ENCODE peak calls at places on chromosomes 7 and 10, in four cellular contexts. C is H9, U is OCI-LY7, I is HCT116. H is an unnamed sample.

GRCh38 chr7:22853674-22854157 is 31.1 kb upstream of the TOMM7 start:
- DNase-seq in U (peak), C (peak), I (peak), H (no peak)

GRCh38 chr7:44063547-44063893 is 1.8 kb downstream of the PGAM2 start:
- DNase-seq in U (no peak), I (no peak), C (no peak), H (no peak)

GRCh38 chr10:134205-134742 is 981 bp upstream of the ZMYND11 start:
- DNase-seq in U (no peak), C (no peak), I (no peak), H (no peak)

GRCh38 chr7:142960955-142961512 is 1.1 kb downstream of the KEL start:
- DNase-seq in U (no peak), C (no peak), I (peak), H (no peak)

GRCh38 chr7:91355680-91356435 is 91.6 kb downstream of the FZD1 start:
- DNase-seq in C (peak), I (no peak), U (no peak), H (no peak)

GRCh38 chr10:35005868-35006267 is 84.3 kb downstream of the CUL2 start:
- DNase-seq in C (no peak), U (no peak), I (no peak), H (no peak)

GRCh38 chr7:155739538-155740140 is 72.6 kb downstream of the SHH start:
- DNase-seq in U (no peak), C (no peak), I (no peak), H (no peak)

GRCh38 chr7:37229381-37229780 is 219.3 kb downstream of the ELMO1 start:
- DNase-seq in I (no peak), U (no peak), C (no peak), H (no peak)

GRCh38 chr10:32245760-32246159 is 101.2 kb downstream of the EPC1 start:
- DNase-seq in C (no peak), U (no peak), I (no peak), H (no peak)

GRCh38 chr10:107215681-107216080 is 51.2 kb upstream of the SORCS1 start:
- DNase-seq in U (no peak), I (no peak), C (no peak), H (no peak)

GRCh38 chr10:79066460-79067240 is 2.1 kb upstream of the ZMIZ1 start:
- DNase-seq in I (no peak), U (no peak), C (peak), H (peak)

GRCh38 chr10:101139421-101139911 is 8.4 kb downstream of the TLX1 start:
- DNase-seq in U (no peak), I (no peak), C (peak), H (no peak)

GRCh38 chr7:2873146-2873545 is 29.0 kb upstream of the GNA12 start:
- DNase-seq in C (no peak), U (no peak), I (no peak), H (no peak)

GRCh38 chr7:32941996-32942782 is 15.1 kb upstream of the FKBP9 start:
- DNase-seq in C (peak), I (no peak), U (no peak), H (peak)

GRCh38 chr10:43976292-43976691 is 327.6 kb upstream of the ZNF32 start:
- DNase-seq in U (no peak), I (no peak), C (no peak), H (no peak)

GRCh38 chr10:43979551-43979950 is 330.9 kb upstream of the ZNF32 start:
- DNase-seq in U (no peak), C (no peak), I (no peak), H (no peak)

GRCh38 chr10:43980313-43980712 is 331.6 kb upstream of the ZNF32 start:
- DNase-seq in I (no peak), U (no peak), C (no peak), H (no peak)

GRCh38 chr10:43978936-43979335 is 330.3 kb upstream of the ZNF32 start:
- DNase-seq in U (no peak), C (no peak), I (no peak), H (no peak)

DNA sequence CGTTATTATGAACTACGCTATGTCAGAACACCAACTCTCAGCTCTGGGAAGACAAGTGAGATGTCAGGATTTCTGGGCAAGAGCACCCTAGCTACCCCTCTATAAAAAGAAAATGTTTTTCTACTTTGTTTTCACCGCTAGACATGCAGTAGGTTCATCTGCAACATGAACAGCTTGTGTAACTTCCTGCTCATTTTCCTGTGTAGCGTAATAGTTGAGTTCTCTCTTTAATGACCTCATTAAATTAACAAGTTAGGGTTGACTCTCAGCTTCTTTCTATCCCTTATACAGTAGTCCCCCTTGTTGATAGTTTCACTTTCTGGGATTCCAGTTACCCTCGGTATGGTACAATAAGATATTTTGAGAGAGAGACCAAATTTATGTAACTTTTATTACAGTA is 329.4 kb upstream of the ZNF32 start:
- DNase-seq in C (no peak), U (no peak), I (no peak), H (no peak)
- H3K27ac ChIP-seq in C (no peak), U (no peak), I (no peak), H (no peak)

GRCh38 chr10:29635711-29636144 is 957 bp upstream of the SVIL start:
- DNase-seq in C (peak), I (no peak), U (no peak), H (no peak)

GRCh38 chr10:29637537-29637936 is 2.8 kb upstream of the SVIL start:
- DNase-seq in U (no peak), I (no peak), C (no peak), H (no peak)

GRCh38 chr10:29636178-29636577 is 1.4 kb upstream of the SVIL start:
- DNase-seq in U (no peak), I (no peak), C (no peak), H (no peak)

GRCh38 chr10:29634105-29634504 is 666 bp downstream of the SVIL start:
- DNase-seq in I (no peak), C (no peak), U (no peak), H (no peak)

DNA sequence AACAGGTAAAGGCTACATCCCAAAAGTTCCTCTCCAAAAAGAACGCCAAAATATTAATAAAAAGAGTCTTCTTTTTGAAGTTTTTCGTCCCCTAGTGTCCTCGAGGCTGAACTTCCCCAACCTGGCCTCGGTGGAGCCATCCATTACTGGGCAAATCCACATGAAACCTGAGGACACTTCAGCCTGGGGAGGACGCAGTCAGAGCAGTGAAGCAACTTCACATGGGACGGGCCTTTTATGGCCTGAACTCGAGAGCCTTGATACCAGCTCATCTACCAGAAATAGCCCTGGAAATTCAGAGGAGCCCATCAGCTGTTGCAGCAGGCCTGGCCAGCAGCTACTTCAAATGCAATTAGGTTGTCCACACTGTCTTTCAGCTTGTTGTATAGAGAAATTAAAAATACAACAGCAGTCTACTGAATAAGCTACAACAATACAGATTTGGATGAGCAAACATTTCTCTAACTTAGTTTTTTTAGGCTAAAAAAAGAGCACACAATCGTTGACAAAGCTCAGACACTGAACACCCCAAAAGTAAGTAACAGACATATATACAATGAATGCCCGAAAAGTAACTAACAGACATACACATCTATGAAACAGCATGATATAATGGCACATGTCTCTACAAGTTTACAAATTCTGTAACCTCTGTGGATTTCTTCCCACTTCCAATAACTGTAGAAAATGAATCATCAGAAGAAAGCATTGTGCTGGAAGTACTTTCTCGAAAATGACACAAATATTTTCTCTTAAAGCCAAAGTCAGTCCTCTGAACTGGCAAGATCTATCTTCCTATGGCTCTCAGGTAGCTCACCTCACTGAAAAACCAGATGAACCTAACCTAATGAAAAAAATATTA is at the start of gene SVIL:
- DNase-seq in I (no peak), C (peak), U (no peak), H (no peak)
- H3K27ac ChIP-seq in I (peak), C (no peak), U (no peak), H (no peak)

DNA sequence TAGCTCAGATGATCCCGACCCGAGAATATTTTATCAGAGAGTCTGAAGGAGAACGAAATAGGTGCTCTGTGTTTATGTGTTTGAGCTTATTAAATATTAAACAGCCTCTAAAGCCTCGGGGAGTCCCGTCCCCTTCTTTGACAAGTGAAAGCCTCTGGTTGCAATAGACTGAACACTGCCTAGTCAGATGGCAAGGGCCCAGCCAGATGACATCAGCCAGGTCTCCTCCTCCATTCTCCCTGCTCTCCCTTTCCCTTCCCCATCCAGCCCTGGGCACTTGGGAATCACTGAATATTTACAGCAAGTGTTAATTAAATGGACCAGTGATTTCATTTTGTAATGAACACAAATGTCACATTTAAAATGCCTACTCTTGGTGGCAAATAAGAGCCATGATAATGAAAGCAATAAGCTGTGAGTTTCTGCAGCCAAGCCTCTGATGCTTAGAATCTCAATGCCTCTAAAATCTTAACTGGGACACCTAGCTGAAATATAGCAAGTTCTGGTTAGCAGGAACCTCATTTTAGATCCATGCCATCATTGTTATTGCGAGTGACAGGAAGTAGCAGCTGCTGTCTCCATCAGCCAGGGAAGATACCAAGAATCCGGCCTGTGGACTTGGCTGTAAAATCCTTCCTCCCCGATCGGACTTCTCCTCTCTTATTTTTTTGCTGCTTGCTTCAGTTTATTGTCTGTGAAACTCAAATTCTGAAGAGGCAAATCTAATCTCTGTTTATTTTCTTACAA is 202.1 kb downstream of the PRPF18 start:
- DNase-seq in C (no peak), U (peak), I (no peak), H (no peak)
- H3K27ac ChIP-seq in C (no peak), U (no peak), I (no peak), H (peak)

GRCh38 chr10:89271532-89271931 is 20.0 kb upstream of the LIPA start:
- DNase-seq in I (no peak), U (no peak), C (no peak), H (no peak)

GRCh38 chr10:89274928-89275327 is 23.4 kb upstream of the LIPA start:
- DNase-seq in I (no peak), U (no peak), C (no peak), H (no peak)

GRCh38 chr10:89267056-89267455 is 15.5 kb upstream of the LIPA start:
- DNase-seq in C (no peak), I (no peak), U (no peak), H (no peak)

GRCh38 chr10:89273680-89274079 is 22.1 kb upstream of the LIPA start:
- DNase-seq in C (no peak), U (no peak), I (no peak), H (no peak)

DNA sequence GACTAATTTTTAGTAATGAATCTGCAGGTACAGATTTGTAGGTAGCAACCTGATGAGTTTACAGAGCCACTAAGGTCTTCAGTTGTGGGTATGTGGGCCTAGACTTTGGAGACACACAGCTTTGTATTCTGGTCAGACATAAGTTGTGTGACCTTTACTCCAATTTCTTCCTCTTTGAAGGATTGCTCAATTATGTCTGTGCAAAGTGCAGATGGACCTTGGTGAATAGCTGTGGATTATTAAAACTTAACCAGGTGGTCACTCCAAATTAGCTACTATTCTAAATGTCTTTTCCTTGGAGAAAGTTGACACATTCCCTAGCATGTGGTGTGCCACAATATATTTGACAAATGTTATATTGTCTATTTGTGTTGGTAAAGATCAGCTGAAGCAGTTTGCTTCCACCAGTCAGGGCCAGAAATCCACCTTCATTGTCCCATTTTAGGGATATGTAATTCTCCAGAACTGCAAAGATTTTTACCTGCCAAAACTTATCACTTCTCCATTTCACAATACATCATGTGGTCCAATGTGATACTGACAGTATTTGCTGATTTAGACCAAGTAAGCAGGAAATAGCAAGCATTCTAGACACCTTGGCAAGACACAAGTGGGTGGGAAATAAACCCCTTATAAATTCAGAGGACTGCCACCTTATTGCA is 18.4 kb upstream of the LIPA start:
- DNase-seq in I (no peak), U (no peak), C (no peak), H (no peak)
- H3K27ac ChIP-seq in I (no peak), U (no peak), C (no peak), H (no peak)

DNA sequence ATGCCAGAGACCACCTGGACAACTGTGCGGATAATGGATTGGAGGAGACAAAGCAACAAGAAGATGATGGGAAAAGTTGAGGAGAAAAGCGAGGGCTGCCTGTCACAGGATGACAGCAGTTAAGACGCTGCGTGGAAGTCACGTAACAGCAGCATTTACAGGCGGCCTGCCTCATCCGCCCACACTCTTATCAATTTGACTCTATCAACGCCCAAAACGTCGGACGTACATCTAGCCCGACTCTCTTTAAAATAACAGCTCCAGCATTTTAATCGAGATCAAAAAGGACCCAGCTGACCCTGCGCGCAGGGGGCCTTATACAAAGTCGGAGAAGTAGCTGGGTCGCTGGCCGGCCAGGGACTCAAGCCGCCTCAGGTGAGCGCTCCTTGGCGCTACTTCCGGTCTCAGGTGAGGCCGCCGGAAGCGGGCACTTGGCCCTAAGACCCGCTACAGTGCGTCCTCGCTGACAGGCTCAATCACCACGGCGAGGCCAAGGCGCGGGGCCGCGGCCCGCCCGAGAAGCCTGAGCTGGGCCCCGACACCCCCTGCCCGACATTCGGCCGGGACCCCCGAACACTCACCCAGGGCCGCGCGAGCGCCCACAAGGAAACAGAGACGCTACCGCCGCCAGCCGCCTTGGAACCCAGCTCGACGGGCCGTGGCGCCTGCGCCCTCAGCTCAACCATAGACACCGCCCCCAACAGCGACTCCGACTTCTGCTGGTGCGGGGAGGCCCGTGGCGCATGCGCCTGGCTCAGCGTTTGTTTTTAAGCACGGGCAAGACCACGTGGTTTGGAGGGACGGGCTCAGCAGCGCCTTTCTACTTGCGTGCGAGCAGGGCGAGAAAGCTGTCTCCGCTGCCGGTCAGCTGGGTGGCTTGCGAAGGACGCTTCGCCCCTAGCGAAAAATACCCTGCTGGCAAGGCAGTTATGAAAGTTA is at the start of gene ERCC6:
- DNase-seq in I (peak), C (peak), U (peak), H (peak)
- H3K27ac ChIP-seq in I (peak), C (no peak), U (peak), H (peak)

DNA sequence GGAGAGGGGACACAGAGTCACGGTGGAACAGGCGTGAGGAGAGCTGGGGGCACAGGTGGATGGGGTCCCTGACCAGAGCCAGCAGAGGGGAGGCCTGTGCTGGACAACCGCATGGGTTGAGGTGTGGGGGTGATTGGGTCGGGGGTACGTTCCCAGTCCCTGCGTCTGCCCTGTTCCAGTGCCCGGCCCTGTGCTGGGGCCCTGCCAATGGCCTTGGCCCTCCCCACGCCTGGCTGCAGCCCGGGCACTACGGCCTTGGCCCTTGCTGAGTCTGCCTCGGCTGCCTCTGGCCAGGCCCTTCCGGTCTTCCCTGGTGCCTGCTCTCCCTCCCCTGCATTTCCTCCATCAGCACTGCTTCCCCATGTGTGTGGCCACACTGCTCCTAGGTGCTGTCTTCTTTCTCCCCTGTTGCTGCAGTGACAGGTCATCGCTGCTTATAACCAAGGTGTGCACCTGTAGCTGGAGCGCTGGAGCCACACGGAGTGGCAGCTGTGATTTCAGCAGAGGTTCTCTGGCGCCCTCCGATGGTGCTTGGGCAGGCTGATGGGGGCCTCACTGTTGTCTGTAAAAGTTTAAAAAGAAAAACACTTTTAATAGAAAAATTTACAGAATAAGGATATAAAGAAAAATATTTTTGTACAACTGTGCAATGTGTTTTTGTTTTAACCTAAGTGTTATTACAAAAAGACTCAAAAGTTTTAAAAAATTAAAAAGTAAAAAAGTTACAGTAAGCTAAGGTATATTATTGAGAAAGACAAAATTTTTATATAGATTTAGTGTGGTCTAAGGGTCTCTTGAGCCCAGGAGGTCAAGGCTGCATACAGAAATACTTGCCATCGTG is 45.2 kb upstream of the BHLHA15 start:
- DNase-seq in C (peak), I (peak), U (peak), H (peak)
- H3K27ac ChIP-seq in C (no peak), I (no peak), U (no peak), H (no peak)

GRCh38 chr7:39468841-39469240 is 97.4 kb upstream of the YAE1 start:
- DNase-seq in I (no peak), C (no peak), U (no peak), H (no peak)
- H3K27ac ChIP-seq in I (no peak), C (no peak), U (no peak), H (no peak)

DNA sequence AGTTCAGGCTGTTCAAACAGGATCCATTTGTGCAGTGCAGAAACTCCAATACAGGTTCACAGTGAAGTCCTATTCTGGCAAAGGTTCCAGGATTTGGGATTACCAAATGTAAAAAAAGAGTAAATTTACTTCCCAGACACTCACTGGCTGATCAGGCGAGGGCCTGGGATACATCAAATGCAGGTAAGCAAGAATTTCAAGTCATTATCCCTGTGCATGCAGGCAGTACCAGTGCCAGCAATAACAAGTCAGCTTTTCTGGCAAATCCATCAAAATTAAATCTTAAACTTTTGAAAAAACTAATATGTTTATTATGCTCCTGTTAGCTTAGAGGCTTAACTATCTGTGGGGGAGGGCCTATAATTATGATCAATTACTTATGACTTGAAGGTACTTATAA is 6.3 kb downstream of the CDK6 start:
- DNase-seq in U (no peak), C (no peak), I (no peak), H (no peak)
- H3K27ac ChIP-seq in U (no peak), C (no peak), I (no peak), H (no peak)